ENCODE peak calls at places on chromosomes 4 and X, in seven cellular contexts. P is CD8-positive, alpha-beta memory T cell; O is psoas muscle; A is GM12864; L is stimulated activated CD4-positive, alpha-beta T cell treated with anti-CD3 and anti-CD28 coated beads, Interleukin-4, amount 100 ng/mL, for 48 hours; S is GM12865; R is H4. Q is an unnamed sample.

GRCh38 chr4:83369825-83370639 is 35.4 kb upstream of the HPSE start:
- DNase-seq in O (no peak), P (no peak), A (no peak), R (no peak), S (no peak), L (no peak), Q (peak; percentile 54)

GRCh38 chr4:19026281-19026680 is 1004.7 kb upstream of the LCORL start:
- DNase-seq in S (no peak), O (no peak), A (no peak), L (no peak), R (peak; percentile 7), P (no peak), Q (no peak)

GRCh38 chr4:25299476-25300203 is 12.9 kb upstream of the ZCCHC4 start:
- DNase-seq in R (no peak), O (no peak), S (no peak), A (no peak), L (no peak), P (no peak), Q (no peak)

GRCh38 chr4:168864831-168865541 is 145.1 kb downstream of the CBR4 start:
- DNase-seq in S (no peak), L (no peak), R (no peak), A (no peak), P (no peak), O (no peak), Q (no peak)

GRCh38 chr4:119017634-119018033 is 118.0 kb upstream of the MYOZ2 start:
- DNase-seq in O (no peak), R (no peak), S (no peak), L (no peak), P (no peak), A (no peak), Q (no peak)

GRCh38 chrX:106707771-106708454 is 18.6 kb upstream of the RNF128 start:
- DNase-seq in R (peak; percentile 49), L (no peak), P (no peak), A (no peak), S (no peak), O (no peak), Q (no peak)

GRCh38 chr4:4361883-4362282 is 25.0 kb upstream of the NSG1 start:
- DNase-seq in P (no peak), A (no peak), L (no peak), R (no peak), O (no peak), S (no peak), Q (no peak)

GRCh38 chrX:21373637-21374162 is 518 bp upstream of the CNKSR2 start:
- DNase-seq in O (no peak), L (no peak), R (no peak), A (no peak), P (peak; percentile 1), S (no peak), Q (no peak)

GRCh38 chrX:18702362-18703195 is 4.9 kb upstream of the PPEF1 start:
- DNase-seq in L (no peak), S (no peak), R (peak; percentile 87), O (no peak), P (no peak), A (no peak), Q (no peak)